ENCODE peak calls at places on chromosomes 6 and 20, in eight cellular contexts. V is ascending aorta; L is NCI-H1930; Z is mammary epithelial cell; G is stimulated activated CD8-positive, alpha-beta memory T cell treated with anti-CD3 and anti-CD28 coated beads, Interleukin-7, amount 100 ng/mL, for 1 hour; I is NCI-H748 treated with DMSO at 0.1 percent for 48 hours; M is astrocyte of the spinal cord; A is AG04450. X is an unnamed sample.

GRCh38 chr20:40706977-40707582 is 18.0 kb upstream of the MAFB start:
- DNase-seq in V (no peak), L (no peak), Z (no peak), G (no peak), I (no peak), M (no peak), A (no peak), X (no peak)

GRCh38 chr6:33217246-33217645 is 8.9 kb downstream of the RING1 start:
- DNase-seq in V (no peak), L (no peak), Z (peak), G (no peak), I (no peak), M (no peak), A (no peak), X (no peak)

GRCh38 chr6:136757150-136757549 is 35.1 kb downstream of the MAP3K5 start:
- DNase-seq in V (no peak), L (no peak), Z (no peak), G (no peak), I (no peak), M (peak), A (no peak), X (no peak)

GRCh38 chr6:148177589-148178233 is 164.9 kb upstream of the SASH1 start:
- DNase-seq in V (no peak), L (no peak), Z (peak), G (peak), I (peak), M (peak), A (peak), X (no peak)

GRCh38 chr20:43669332-43669731 is 2.4 kb downstream of the MYBL2 start:
- DNase-seq in V (no peak), L (no peak), Z (peak), G (no peak), I (no peak), M (peak), A (no peak), X (no peak)

GRCh38 chr20:56833427-56833826 is 204.3 kb downstream of the TFAP2C start:
- DNase-seq in V (no peak), L (no peak), Z (no peak), G (no peak), I (no peak), M (no peak), A (no peak), X (no peak)

GRCh38 chr6:22598386-22598785 is 29.0 kb downstream of the HDGFL1 start:
- DNase-seq in V (no peak), L (no peak), Z (no peak), G (no peak), I (no peak), M (no peak), A (no peak), X (no peak)

GRCh38 chr6:124970243-124970642 is 8.0 kb downstream of the RNF217 start:
- DNase-seq in V (no peak), L (no peak), Z (peak), G (no peak), I (no peak), M (no peak), A (no peak), X (no peak)

GRCh38 chr6:75752365-75752764 is 3.3 kb downstream of the MYO6 start:
- DNase-seq in V (no peak), L (no peak), Z (peak), G (no peak), I (no peak), M (peak), A (no peak), X (no peak)

GRCh38 chr20:49811825-49812462 is 684 bp upstream of the SLC9A8 start:
- DNase-seq in V (no peak), L (no peak), Z (no peak), G (no peak), I (no peak), M (peak), A (no peak), X (no peak)

GRCh38 chr20:31687777-31688176 is 34.9 kb downstream of the BCL2L1 start:
- DNase-seq in V (no peak), L (no peak), Z (no peak), G (no peak), I (no peak), M (no peak), A (no peak), X (no peak)

GRCh38 chr6:167945937-167946485 is 51.5 kb upstream of the KIF25 start:
- DNase-seq in V (no peak), L (no peak), Z (no peak), G (no peak), I (no peak), M (no peak), A (no peak), X (no peak)

GRCh38 chr6:144264270-144265060 is 20.7 kb upstream of the UTRN start:
- DNase-seq in V (no peak), L (no peak), Z (peak), G (no peak), I (no peak), M (peak), A (peak), X (no peak)

GRCh38 chr6:111591901-111592461 is 13.7 kb downstream of the TRAF3IP2 start:
- DNase-seq in V (no peak), L (no peak), Z (peak), G (no peak), I (no peak), M (no peak), A (no peak), X (no peak)